ENCODE peak calls at places on chromosomes 1 and 21, in ten cellular contexts. One of them, this sample, is unnamed.

GRCh38 chr1:116397728-116398127 is 24.7 kb downstream of the ATP1A1 start:
- DNase-seq in PC-3: no peak
- DNase-seq in hepatocyte: no peak
- DNase-seq in GM12878: no peak
- DNase-seq in K562: no peak
- DNase-seq in astrocyte: no peak
- DNase-seq in neural progenitor cell: no peak
- DNase-seq in H1: no peak
- DNase-seq in fibroblast of lung: no peak
- DNase-seq in PC-9: no peak
- DNase-seq in this sample: no peak

GRCh38 chr1:247118946-247119446 is 14.8 kb upstream of the ZNF669 start:
- DNase-seq in astrocyte: no peak
- DNase-seq in hepatocyte: no peak
- DNase-seq in PC-3: peak; percentile 45
- DNase-seq in neural progenitor cell: peak; percentile 64
- DNase-seq in PC-9: peak; percentile 21
- DNase-seq in H1: peak; percentile 93
- DNase-seq in K562: peak; percentile 52
- DNase-seq in GM12878: no peak
- DNase-seq in fibroblast of lung: peak; percentile 21
- DNase-seq in this sample: peak; percentile 64

GRCh38 chr1:226714148-226714547 is 24.9 kb downstream of the ITPKB start:
- DNase-seq in hepatocyte: no peak
- DNase-seq in PC-3: peak; percentile 83
- DNase-seq in neural progenitor cell: no peak
- DNase-seq in H1: no peak
- DNase-seq in K562: no peak
- DNase-seq in PC-9: no peak
- DNase-seq in GM12878: no peak
- DNase-seq in fibroblast of lung: no peak
- DNase-seq in astrocyte: no peak
- DNase-seq in this sample: no peak

GRCh38 chr1:33005812-33006465 is 30.7 kb downstream of the AK2 start:
- DNase-seq in neural progenitor cell: peak; percentile 53
- DNase-seq in fibroblast of lung: no peak
- DNase-seq in K562: no peak
- DNase-seq in hepatocyte: no peak
- DNase-seq in astrocyte: peak; percentile 49
- DNase-seq in H1: no peak
- DNase-seq in GM12878: no peak
- DNase-seq in PC-3: no peak
- DNase-seq in PC-9: no peak
- DNase-seq in this sample: no peak

GRCh38 chr1:229410692-229411433 is 23.0 kb downstream of the ACTA1 start:
- DNase-seq in PC-9: peak; percentile 31
- DNase-seq in fibroblast of lung: peak; percentile 54
- DNase-seq in K562: peak; percentile 43
- DNase-seq in astrocyte: peak; percentile 36
- DNase-seq in PC-3: peak; percentile 72
- DNase-seq in hepatocyte: peak; percentile 87
- DNase-seq in H1: no peak
- DNase-seq in GM12878: no peak
- DNase-seq in neural progenitor cell: peak; percentile 56
- DNase-seq in this sample: peak; percentile 43

GRCh38 chr1:205578780-205579571 is 52.8 kb downstream of the ELK4 start:
- DNase-seq in PC-9: peak; percentile 85
- DNase-seq in hepatocyte: no peak
- DNase-seq in fibroblast of lung: no peak
- DNase-seq in K562: no peak
- DNase-seq in neural progenitor cell: no peak
- DNase-seq in astrocyte: no peak
- DNase-seq in H1: no peak
- DNase-seq in PC-3: peak; percentile 95
- DNase-seq in GM12878: no peak
- DNase-seq in this sample: no peak

GRCh38 chr1:103256490-103256889 is 148.2 kb upstream of the COL11A1 start:
- DNase-seq in fibroblast of lung: peak; percentile 44
- DNase-seq in H1: no peak
- DNase-seq in PC-3: no peak
- DNase-seq in K562: no peak
- DNase-seq in hepatocyte: no peak
- DNase-seq in GM12878: no peak
- DNase-seq in PC-9: no peak
- DNase-seq in neural progenitor cell: no peak
- DNase-seq in astrocyte: peak; percentile 76
- DNase-seq in this sample: no peak

GRCh38 chr1:206570529-206570928 is 41.7 kb downstream of the EIF2D start:
- DNase-seq in neural progenitor cell: no peak
- DNase-seq in K562: no peak
- DNase-seq in PC-3: no peak
- DNase-seq in GM12878: no peak
- DNase-seq in H1: no peak
- DNase-seq in astrocyte: no peak
- DNase-seq in fibroblast of lung: no peak
- DNase-seq in PC-9: no peak
- DNase-seq in hepatocyte: no peak
- DNase-seq in this sample: no peak

GRCh38 chr1:59455206-59455605 is 158.3 kb downstream of the FGGY start:
- DNase-seq in GM12878: no peak
- DNase-seq in PC-9: no peak
- DNase-seq in K562: no peak
- DNase-seq in PC-3: peak; percentile 78
- DNase-seq in fibroblast of lung: peak; percentile 46
- DNase-seq in H1: no peak
- DNase-seq in astrocyte: peak; percentile 80
- DNase-seq in hepatocyte: no peak
- DNase-seq in neural progenitor cell: no peak
- DNase-seq in this sample: no peak

GRCh38 chr1:209257021-209257420 is 326.5 kb upstream of the CAMK1G start:
- DNase-seq in H1: no peak
- DNase-seq in GM12878: no peak
- DNase-seq in PC-3: no peak
- DNase-seq in neural progenitor cell: no peak
- DNase-seq in K562: no peak
- DNase-seq in PC-9: no peak
- DNase-seq in hepatocyte: no peak
- DNase-seq in fibroblast of lung: no peak
- DNase-seq in astrocyte: no peak
- DNase-seq in this sample: no peak

GRCh38 chr21:36330904-36331303 is 10.9 kb downstream of the MORC3 start:
- DNase-seq in fibroblast of lung: peak; percentile 69
- DNase-seq in PC-9: peak; percentile 32
- DNase-seq in GM12878: peak; percentile 16
- DNase-seq in K562: peak; percentile 49
- DNase-seq in H1: no peak
- DNase-seq in PC-3: peak; percentile 62
- DNase-seq in hepatocyte: peak; percentile 53
- DNase-seq in neural progenitor cell: peak; percentile 57
- DNase-seq in astrocyte: peak; percentile 30
- DNase-seq in this sample: peak; percentile 41

GRCh38 chr1:174070614-174071013 is 48.5 kb upstream of the RC3H1 start:
- DNase-seq in H1: no peak
- DNase-seq in neural progenitor cell: no peak
- DNase-seq in astrocyte: no peak
- DNase-seq in fibroblast of lung: no peak
- DNase-seq in GM12878: no peak
- DNase-seq in PC-9: no peak
- DNase-seq in hepatocyte: no peak
- DNase-seq in K562: no peak
- DNase-seq in PC-3: no peak
- DNase-seq in this sample: no peak

GRCh38 chr21:45363921-45364463 is 41.0 kb upstream of the COL18A1 start:
- DNase-seq in fibroblast of lung: peak; percentile 100
- DNase-seq in H1: no peak
- DNase-seq in neural progenitor cell: no peak
- DNase-seq in GM12878: peak; percentile 8
- DNase-seq in PC-9: peak; percentile 75
- DNase-seq in astrocyte: peak; percentile 100
- DNase-seq in hepatocyte: peak; percentile 84
- DNase-seq in PC-3: peak; percentile 99
- DNase-seq in K562: peak; percentile 76
- DNase-seq in this sample: no peak

GRCh38 chr1:34758751-34759150 is 789 bp upstream of the GJB4 start:
- DNase-seq in K562: no peak
- DNase-seq in PC-9: no peak
- DNase-seq in astrocyte: no peak
- DNase-seq in fibroblast of lung: no peak
- DNase-seq in GM12878: no peak
- DNase-seq in PC-3: peak; percentile 10
- DNase-seq in H1: no peak
- DNase-seq in neural progenitor cell: no peak
- DNase-seq in hepatocyte: peak; percentile 45
- DNase-seq in this sample: no peak

GRCh38 chr1:17046043-17046657 is 7.7 kb downstream of the SDHB start:
- DNase-seq in neural progenitor cell: peak; percentile 68
- DNase-seq in hepatocyte: peak; percentile 72
- DNase-seq in fibroblast of lung: peak; percentile 80
- DNase-seq in astrocyte: peak; percentile 47
- DNase-seq in H1: no peak
- DNase-seq in K562: no peak
- DNase-seq in GM12878: no peak
- DNase-seq in PC-9: no peak
- DNase-seq in PC-3: peak; percentile 69
- DNase-seq in this sample: no peak

GRCh38 chr1:15196807-15197530 is 43.4 kb downstream of the TMEM51 start:
- DNase-seq in astrocyte: no peak
- DNase-seq in GM12878: no peak
- DNase-seq in hepatocyte: peak; percentile 74
- DNase-seq in PC-3: no peak
- DNase-seq in PC-9: peak; percentile 26
- DNase-seq in K562: no peak
- DNase-seq in H1: no peak
- DNase-seq in fibroblast of lung: no peak
- DNase-seq in neural progenitor cell: peak; percentile 31
- DNase-seq in this sample: no peak

GRCh38 chr1:231059566-231060193 is 19.6 kb upstream of the FAM89A start:
- DNase-seq in H1: no peak
- DNase-seq in hepatocyte: no peak
- DNase-seq in GM12878: no peak
- DNase-seq in PC-9: no peak
- DNase-seq in fibroblast of lung: peak; percentile 18
- DNase-seq in K562: no peak
- DNase-seq in PC-3: peak; percentile 67
- DNase-seq in neural progenitor cell: no peak
- DNase-seq in astrocyte: peak; percentile 41
- DNase-seq in this sample: no peak

GRCh38 chr1:51237714-51238403 is 1.8 kb downstream of the RNF11 start:
- DNase-seq in neural progenitor cell: peak; percentile 67
- DNase-seq in K562: no peak
- DNase-seq in fibroblast of lung: peak; percentile 50
- DNase-seq in PC-9: no peak
- DNase-seq in PC-3: peak; percentile 52
- DNase-seq in GM12878: no peak
- DNase-seq in H1: no peak
- DNase-seq in hepatocyte: peak; percentile 30
- DNase-seq in astrocyte: peak; percentile 50
- DNase-seq in this sample: no peak

GRCh38 chr1:183622884-183623785 is 12.4 kb downstream of the ARPC5 start:
- DNase-seq in PC-3: peak; percentile 70
- DNase-seq in hepatocyte: peak; percentile 73
- DNase-seq in fibroblast of lung: peak; percentile 80
- DNase-seq in K562: peak; percentile 54
- DNase-seq in PC-9: peak; percentile 65
- DNase-seq in GM12878: no peak
- DNase-seq in H1: no peak
- DNase-seq in neural progenitor cell: peak; percentile 71
- DNase-seq in astrocyte: peak; percentile 34
- DNase-seq in this sample: peak; percentile 64

GRCh38 chr1:211631168-211631567 is 44.3 kb downstream of the NEK2 start:
- DNase-seq in PC-9: no peak
- DNase-seq in neural progenitor cell: no peak
- DNase-seq in GM12878: no peak
- DNase-seq in H1: no peak
- DNase-seq in hepatocyte: no peak
- DNase-seq in PC-3: no peak
- DNase-seq in fibroblast of lung: no peak
- DNase-seq in K562: no peak
- DNase-seq in astrocyte: no peak
- DNase-seq in this sample: no peak
- TF ChIP-seq EZH2 in PC-9: no peak
- TF ChIP-seq EZH2 in neural progenitor cell: no peak
- TF ChIP-seq EZH2 in GM12878: no peak
- TF ChIP-seq EZH2 in H1: no peak
- TF ChIP-seq EZH2 in hepatocyte: no peak
- TF ChIP-seq EZH2 in PC-3: no peak
- TF ChIP-seq EZH2 in fibroblast of lung: no peak
- TF ChIP-seq EZH2 in K562: no peak
- TF ChIP-seq EZH2 in astrocyte: no peak
- TF ChIP-seq EZH2 in this sample: no peak

DNA sequence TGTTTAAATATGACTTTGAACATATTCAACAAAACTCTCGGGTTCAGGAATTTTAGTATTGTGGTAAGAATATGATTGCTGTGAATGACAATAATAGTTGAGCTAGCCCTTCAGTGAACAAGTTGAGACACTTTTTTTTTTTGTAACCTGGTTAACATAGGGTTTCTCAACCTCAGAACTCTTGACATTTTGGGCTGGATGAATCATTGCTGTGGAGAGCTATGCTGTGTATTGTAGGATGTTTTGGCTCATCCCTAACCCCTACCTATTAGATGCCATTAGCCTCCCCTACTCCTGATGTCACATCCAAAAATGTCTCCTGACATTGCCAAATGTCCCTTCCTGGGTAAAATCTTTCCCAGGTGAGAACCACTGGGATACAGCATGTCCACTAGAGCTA is 113.7 kb downstream of the RUNX1 start:
- DNase-seq in PC-3: no peak
- DNase-seq in K562: no peak
- DNase-seq in fibroblast of lung: no peak
- DNase-seq in GM12878: no peak
- DNase-seq in astrocyte: no peak
- DNase-seq in PC-9: no peak
- DNase-seq in H1: no peak
- DNase-seq in neural progenitor cell: no peak
- DNase-seq in hepatocyte: no peak
- DNase-seq in this sample: no peak
- H3K79me2 ChIP-seq in PC-3: peaks cover 16% of the 10 kb centered on the region
- H3K79me2 ChIP-seq in K562: no peaks in the 10 kb centered on the region
- H3K79me2 ChIP-seq in fibroblast of lung: no peaks in the 10 kb centered on the region
- H3K79me2 ChIP-seq in GM12878: no peaks in the 10 kb centered on the region
- H3K79me2 ChIP-seq in astrocyte: no peaks in the 10 kb centered on the region
- H3K79me2 ChIP-seq in PC-9: peaks cover 39% of the 10 kb centered on the region
- H3K79me2 ChIP-seq in H1: no peaks in the 10 kb centered on the region
- H3K79me2 ChIP-seq in neural progenitor cell: no peaks in the 10 kb centered on the region
- H3K79me2 ChIP-seq in hepatocyte: no peaks in the 10 kb centered on the region
- H3K79me2 ChIP-seq in this sample: peaks cover 98% of the 10 kb centered on the region

GRCh38 chr1:165235158-165235776 is 121.2 kb downstream of the LMX1A start:
- DNase-seq in hepatocyte: peak; percentile 16
- DNase-seq in PC-3: no peak
- DNase-seq in GM12878: no peak
- DNase-seq in neural progenitor cell: peak; percentile 93
- DNase-seq in fibroblast of lung: no peak
- DNase-seq in K562: no peak
- DNase-seq in PC-9: no peak
- DNase-seq in astrocyte: no peak
- DNase-seq in H1: no peak
- DNase-seq in this sample: no peak
- TF ChIP-seq EZH2 in hepatocyte: peak; percentile 88
- TF ChIP-seq EZH2 in PC-3: peak; percentile 5
- TF ChIP-seq EZH2 in GM12878: no peak
- TF ChIP-seq EZH2 in neural progenitor cell: peak; percentile 51
- TF ChIP-seq EZH2 in fibroblast of lung: peak; percentile 63
- TF ChIP-seq EZH2 in K562: no peak
- TF ChIP-seq EZH2 in PC-9: no peak
- TF ChIP-seq EZH2 in astrocyte: peak; percentile 76
- TF ChIP-seq EZH2 in H1: no peak
- TF ChIP-seq EZH2 in this sample: no peak

GRCh38 chr1:2604854-2605753 is 18.5 kb downstream of the PRXL2B start:
- DNase-seq in H1: no peak
- DNase-seq in PC-9: no peak
- DNase-seq in K562: no peak
- DNase-seq in astrocyte: no peak
- DNase-seq in fibroblast of lung: no peak
- DNase-seq in GM12878: no peak
- DNase-seq in hepatocyte: no peak
- DNase-seq in PC-3: no peak
- DNase-seq in neural progenitor cell: no peak
- DNase-seq in this sample: no peak
- H3K79me2 ChIP-seq in H1: no peaks in the 10 kb centered on the region
- H3K79me2 ChIP-seq in PC-9: no peaks in the 10 kb centered on the region
- H3K79me2 ChIP-seq in K562: no peaks in the 10 kb centered on the region
- H3K79me2 ChIP-seq in astrocyte: no peaks in the 10 kb centered on the region
- H3K79me2 ChIP-seq in fibroblast of lung: no peaks in the 10 kb centered on the region
- H3K79me2 ChIP-seq in GM12878: no peaks in the 10 kb centered on the region
- H3K79me2 ChIP-seq in hepatocyte: no peaks in the 10 kb centered on the region
- H3K79me2 ChIP-seq in PC-3: no peaks in the 10 kb centered on the region
- H3K79me2 ChIP-seq in neural progenitor cell: no peaks in the 10 kb centered on the region
- H3K79me2 ChIP-seq in this sample: no peaks in the 10 kb centered on the region

This sample was measured in DND-41.